ENCODE peak calls at places on chromosome 13, in nine cellular contexts. One of them, this sample, is unnamed.

GRCh38 chr13:37385248-37385647 is 213.3 kb downstream of the POSTN start:
- DNase-seq in MV-4-11: no peak
- DNase-seq in GM10248: no peak
- DNase-seq in T-helper 17 cell: no peak
- DNase-seq in progenitor cell of endocrine pancreas: no peak
- DNase-seq in T1000: no peak
- DNase-seq in sigmoid colon: no peak
- DNase-seq in AG09319: no peak
- DNase-seq in stimulated activated CD8-positive, alpha-beta memory T cell treated with anti-CD3 and anti-CD28 coated beads, Interleukin-4, amount 100 ng/mL, for 1 hour: no peak
- DNase-seq in this sample: no peak

GRCh38 chr13:25116044-25116443 is 20.1 kb downstream of the PABPC3 start:
- DNase-seq in MV-4-11: no peak
- DNase-seq in GM10248: no peak
- DNase-seq in T-helper 17 cell: no peak
- DNase-seq in progenitor cell of endocrine pancreas: no peak
- DNase-seq in T1000: no peak
- DNase-seq in sigmoid colon: no peak
- DNase-seq in AG09319: no peak
- DNase-seq in stimulated activated CD8-positive, alpha-beta memory T cell treated with anti-CD3 and anti-CD28 coated beads, Interleukin-4, amount 100 ng/mL, for 1 hour: no peak
- DNase-seq in this sample: no peak

GRCh38 chr13:109968876-109969577 is 182.6 kb upstream of the IRS2 start:
- DNase-seq in MV-4-11: peak; percentile 78
- DNase-seq in GM10248: no peak
- DNase-seq in T-helper 17 cell: no peak
- DNase-seq in progenitor cell of endocrine pancreas: no peak
- DNase-seq in T1000: no peak
- DNase-seq in sigmoid colon: no peak
- DNase-seq in AG09319: no peak
- DNase-seq in stimulated activated CD8-positive, alpha-beta memory T cell treated with anti-CD3 and anti-CD28 coated beads, Interleukin-4, amount 100 ng/mL, for 1 hour: no peak
- DNase-seq in this sample: no peak

GRCh38 chr13:101309014-101309619 is 107.2 kb downstream of the NALCN start:
- DNase-seq in MV-4-11: no peak
- DNase-seq in GM10248: no peak
- DNase-seq in T-helper 17 cell: no peak
- DNase-seq in progenitor cell of endocrine pancreas: no peak
- DNase-seq in T1000: no peak
- DNase-seq in sigmoid colon: no peak
- DNase-seq in AG09319: peak; percentile 78
- DNase-seq in stimulated activated CD8-positive, alpha-beta memory T cell treated with anti-CD3 and anti-CD28 coated beads, Interleukin-4, amount 100 ng/mL, for 1 hour: no peak
- DNase-seq in this sample: no peak

GRCh38 chr13:50587839-50588373 is 255.6 kb downstream of the DLEU7 start:
- DNase-seq in MV-4-11: no peak
- DNase-seq in GM10248: no peak
- DNase-seq in T-helper 17 cell: no peak
- DNase-seq in progenitor cell of endocrine pancreas: no peak
- DNase-seq in T1000: no peak
- DNase-seq in sigmoid colon: no peak
- DNase-seq in AG09319: no peak
- DNase-seq in stimulated activated CD8-positive, alpha-beta memory T cell treated with anti-CD3 and anti-CD28 coated beads, Interleukin-4, amount 100 ng/mL, for 1 hour: no peak
- DNase-seq in this sample: no peak

GRCh38 chr13:98570929-98571372 is 6.0 kb downstream of the STK24 start:
- DNase-seq in MV-4-11: peak; percentile 74
- DNase-seq in GM10248: peak; percentile 81
- DNase-seq in T-helper 17 cell: no peak
- DNase-seq in progenitor cell of endocrine pancreas: no peak
- DNase-seq in T1000: no peak
- DNase-seq in sigmoid colon: no peak
- DNase-seq in AG09319: no peak
- DNase-seq in stimulated activated CD8-positive, alpha-beta memory T cell treated with anti-CD3 and anti-CD28 coated beads, Interleukin-4, amount 100 ng/mL, for 1 hour: no peak
- DNase-seq in this sample: no peak

GRCh38 chr13:99312493-99312883 is 5.3 kb upstream of the GPR183 start:
- DNase-seq in MV-4-11: peak; percentile 99
- DNase-seq in GM10248: no peak
- DNase-seq in T-helper 17 cell: no peak
- DNase-seq in progenitor cell of endocrine pancreas: no peak
- DNase-seq in T1000: peak; percentile 41
- DNase-seq in sigmoid colon: peak; percentile 93
- DNase-seq in AG09319: peak; percentile 98
- DNase-seq in stimulated activated CD8-positive, alpha-beta memory T cell treated with anti-CD3 and anti-CD28 coated beads, Interleukin-4, amount 100 ng/mL, for 1 hour: no peak
- DNase-seq in this sample: no peak

GRCh38 chr13:36862002-36862706 is 43.1 kb downstream of the RFXAP start:
- DNase-seq in MV-4-11: peak; percentile 53
- DNase-seq in GM10248: no peak
- DNase-seq in T-helper 17 cell: no peak
- DNase-seq in progenitor cell of endocrine pancreas: no peak
- DNase-seq in T1000: no peak
- DNase-seq in sigmoid colon: no peak
- DNase-seq in AG09319: no peak
- DNase-seq in stimulated activated CD8-positive, alpha-beta memory T cell treated with anti-CD3 and anti-CD28 coated beads, Interleukin-4, amount 100 ng/mL, for 1 hour: no peak
- DNase-seq in this sample: no peak

GRCh38 chr13:88729605-88730004 is 1058.4 kb downstream of the SLITRK5 start:
- DNase-seq in MV-4-11: no peak
- DNase-seq in GM10248: no peak
- DNase-seq in T-helper 17 cell: no peak
- DNase-seq in progenitor cell of endocrine pancreas: no peak
- DNase-seq in T1000: no peak
- DNase-seq in sigmoid colon: no peak
- DNase-seq in AG09319: no peak
- DNase-seq in stimulated activated CD8-positive, alpha-beta memory T cell treated with anti-CD3 and anti-CD28 coated beads, Interleukin-4, amount 100 ng/mL, for 1 hour: no peak
- DNase-seq in this sample: no peak

GRCh38 chr13:45333973-45334922 is 6.7 kb downstream of the TPT1 start:
- DNase-seq in MV-4-11: peak; percentile 75
- DNase-seq in GM10248: no peak
- DNase-seq in T-helper 17 cell: no peak
- DNase-seq in progenitor cell of endocrine pancreas: no peak
- DNase-seq in T1000: no peak
- DNase-seq in sigmoid colon: no peak
- DNase-seq in AG09319: no peak
- DNase-seq in stimulated activated CD8-positive, alpha-beta memory T cell treated with anti-CD3 and anti-CD28 coated beads, Interleukin-4, amount 100 ng/mL, for 1 hour: no peak
- DNase-seq in this sample: no peak

GRCh38 chr13:108375772-108376171 is 106.3 kb downstream of the TNFSF13B start:
- DNase-seq in MV-4-11: no peak
- DNase-seq in GM10248: no peak
- DNase-seq in T-helper 17 cell: no peak
- DNase-seq in progenitor cell of endocrine pancreas: no peak
- DNase-seq in T1000: no peak
- DNase-seq in sigmoid colon: no peak
- DNase-seq in AG09319: no peak
- DNase-seq in stimulated activated CD8-positive, alpha-beta memory T cell treated with anti-CD3 and anti-CD28 coated beads, Interleukin-4, amount 100 ng/mL, for 1 hour: no peak
- DNase-seq in this sample: no peak

GRCh38 chr13:59950201-59950730 is 213.5 kb downstream of the DIAPH3 start:
- DNase-seq in MV-4-11: no peak
- DNase-seq in GM10248: no peak
- DNase-seq in T-helper 17 cell: no peak
- DNase-seq in progenitor cell of endocrine pancreas: no peak
- DNase-seq in T1000: no peak
- DNase-seq in sigmoid colon: no peak
- DNase-seq in AG09319: no peak
- DNase-seq in stimulated activated CD8-positive, alpha-beta memory T cell treated with anti-CD3 and anti-CD28 coated beads, Interleukin-4, amount 100 ng/mL, for 1 hour: no peak
- DNase-seq in this sample: no peak

GRCh38 chr13:48783831-48784230 is 130.1 kb downstream of the CYSLTR2 start:
- DNase-seq in MV-4-11: no peak
- DNase-seq in GM10248: no peak
- DNase-seq in T-helper 17 cell: no peak
- DNase-seq in progenitor cell of endocrine pancreas: no peak
- DNase-seq in T1000: no peak
- DNase-seq in sigmoid colon: no peak
- DNase-seq in AG09319: no peak
- DNase-seq in stimulated activated CD8-positive, alpha-beta memory T cell treated with anti-CD3 and anti-CD28 coated beads, Interleukin-4, amount 100 ng/mL, for 1 hour: no peak
- DNase-seq in this sample: no peak

GRCh38 chr13:32737111-32737571 is 150.9 kb downstream of the PDS5B start:
- DNase-seq in MV-4-11: no peak
- DNase-seq in GM10248: peak; percentile 26
- DNase-seq in T-helper 17 cell: no peak
- DNase-seq in progenitor cell of endocrine pancreas: no peak
- DNase-seq in T1000: no peak
- DNase-seq in sigmoid colon: no peak
- DNase-seq in AG09319: no peak
- DNase-seq in stimulated activated CD8-positive, alpha-beta memory T cell treated with anti-CD3 and anti-CD28 coated beads, Interleukin-4, amount 100 ng/mL, for 1 hour: no peak
- DNase-seq in this sample: no peak

GRCh38 chr13:39105110-39105509 is 66.9 kb downstream of the NHLRC3 start:
- DNase-seq in MV-4-11: no peak
- DNase-seq in GM10248: no peak
- DNase-seq in T-helper 17 cell: no peak
- DNase-seq in progenitor cell of endocrine pancreas: no peak
- DNase-seq in T1000: no peak
- DNase-seq in sigmoid colon: no peak
- DNase-seq in AG09319: no peak
- DNase-seq in stimulated activated CD8-positive, alpha-beta memory T cell treated with anti-CD3 and anti-CD28 coated beads, Interleukin-4, amount 100 ng/mL, for 1 hour: no peak
- DNase-seq in this sample: no peak

GRCh38 chr13:21420706-21421105 is 38.4 kb downstream of the ZDHHC20 start:
- DNase-seq in MV-4-11: no peak
- DNase-seq in GM10248: no peak
- DNase-seq in T-helper 17 cell: no peak
- DNase-seq in progenitor cell of endocrine pancreas: no peak
- DNase-seq in T1000: no peak
- DNase-seq in sigmoid colon: no peak
- DNase-seq in AG09319: no peak
- DNase-seq in stimulated activated CD8-positive, alpha-beta memory T cell treated with anti-CD3 and anti-CD28 coated beads, Interleukin-4, amount 100 ng/mL, for 1 hour: no peak
- DNase-seq in this sample: no peak

GRCh38 chr13:30148791-30149190 is 158.6 kb downstream of the KATNAL1 start:
- DNase-seq in MV-4-11: no peak
- DNase-seq in GM10248: no peak
- DNase-seq in T-helper 17 cell: no peak
- DNase-seq in progenitor cell of endocrine pancreas: no peak
- DNase-seq in T1000: no peak
- DNase-seq in sigmoid colon: no peak
- DNase-seq in AG09319: no peak
- DNase-seq in stimulated activated CD8-positive, alpha-beta memory T cell treated with anti-CD3 and anti-CD28 coated beads, Interleukin-4, amount 100 ng/mL, for 1 hour: no peak
- DNase-seq in this sample: no peak

GRCh38 chr13:59823495-59823894 is 340.2 kb downstream of the DIAPH3 start:
- DNase-seq in MV-4-11: no peak
- DNase-seq in GM10248: no peak
- DNase-seq in T-helper 17 cell: no peak
- DNase-seq in progenitor cell of endocrine pancreas: no peak
- DNase-seq in T1000: no peak
- DNase-seq in sigmoid colon: no peak
- DNase-seq in AG09319: no peak
- DNase-seq in stimulated activated CD8-positive, alpha-beta memory T cell treated with anti-CD3 and anti-CD28 coated beads, Interleukin-4, amount 100 ng/mL, for 1 hour: no peak
- DNase-seq in this sample: no peak

GRCh38 chr13:98207411-98207810 is 30.3 kb upstream of the RNF113B start:
- DNase-seq in MV-4-11: no peak
- DNase-seq in GM10248: no peak
- DNase-seq in T-helper 17 cell: no peak
- DNase-seq in progenitor cell of endocrine pancreas: no peak
- DNase-seq in T1000: no peak
- DNase-seq in sigmoid colon: no peak
- DNase-seq in AG09319: no peak
- DNase-seq in stimulated activated CD8-positive, alpha-beta memory T cell treated with anti-CD3 and anti-CD28 coated beads, Interleukin-4, amount 100 ng/mL, for 1 hour: no peak
- DNase-seq in this sample: no peak

GRCh38 chr13:49220035-49220855 is at the start of gene MLNR:
- DNase-seq in MV-4-11: no peak
- DNase-seq in GM10248: peak; percentile 43
- DNase-seq in T-helper 17 cell: peak; percentile 38
- DNase-seq in progenitor cell of endocrine pancreas: peak; percentile 52
- DNase-seq in T1000: no peak
- DNase-seq in sigmoid colon: no peak
- DNase-seq in AG09319: no peak
- DNase-seq in stimulated activated CD8-positive, alpha-beta memory T cell treated with anti-CD3 and anti-CD28 coated beads, Interleukin-4, amount 100 ng/mL, for 1 hour: no peak
- DNase-seq in this sample: no peak

GRCh38 chr13:44388427-44388826 is 14.8 kb downstream of the SERP2 start:
- DNase-seq in MV-4-11: no peak
- DNase-seq in GM10248: no peak
- DNase-seq in T-helper 17 cell: no peak
- DNase-seq in progenitor cell of endocrine pancreas: no peak
- DNase-seq in T1000: no peak
- DNase-seq in sigmoid colon: no peak
- DNase-seq in AG09319: no peak
- DNase-seq in stimulated activated CD8-positive, alpha-beta memory T cell treated with anti-CD3 and anti-CD28 coated beads, Interleukin-4, amount 100 ng/mL, for 1 hour: no peak
- DNase-seq in this sample: no peak

GRCh38 chr13:102392810-102393209 is 9.0 kb downstream of the FGF14 start:
- DNase-seq in MV-4-11: no peak
- DNase-seq in GM10248: no peak
- DNase-seq in T-helper 17 cell: no peak
- DNase-seq in progenitor cell of endocrine pancreas: no peak
- DNase-seq in T1000: no peak
- DNase-seq in sigmoid colon: no peak
- DNase-seq in AG09319: no peak
- DNase-seq in stimulated activated CD8-positive, alpha-beta memory T cell treated with anti-CD3 and anti-CD28 coated beads, Interleukin-4, amount 100 ng/mL, for 1 hour: no peak
- DNase-seq in this sample: no peak

GRCh38 chr13:33109801-33110200 is 93.6 kb downstream of the KL start:
- DNase-seq in MV-4-11: no peak
- DNase-seq in GM10248: peak; percentile 50
- DNase-seq in T-helper 17 cell: no peak
- DNase-seq in progenitor cell of endocrine pancreas: no peak
- DNase-seq in T1000: no peak
- DNase-seq in sigmoid colon: no peak
- DNase-seq in AG09319: no peak
- DNase-seq in stimulated activated CD8-positive, alpha-beta memory T cell treated with anti-CD3 and anti-CD28 coated beads, Interleukin-4, amount 100 ng/mL, for 1 hour: no peak
- DNase-seq in this sample: no peak

GRCh38 chr13:72431981-72432617 is 295.3 kb downstream of the MZT1 start:
- DNase-seq in MV-4-11: no peak
- DNase-seq in GM10248: no peak
- DNase-seq in T-helper 17 cell: no peak
- DNase-seq in progenitor cell of endocrine pancreas: no peak
- DNase-seq in T1000: no peak
- DNase-seq in sigmoid colon: no peak
- DNase-seq in AG09319: no peak
- DNase-seq in stimulated activated CD8-positive, alpha-beta memory T cell treated with anti-CD3 and anti-CD28 coated beads, Interleukin-4, amount 100 ng/mL, for 1 hour: no peak
- DNase-seq in this sample: no peak

GRCh38 chr13:59422646-59423045 is 741.1 kb downstream of the DIAPH3 start:
- DNase-seq in MV-4-11: peak; percentile 20
- DNase-seq in GM10248: no peak
- DNase-seq in T-helper 17 cell: no peak
- DNase-seq in progenitor cell of endocrine pancreas: no peak
- DNase-seq in T1000: no peak
- DNase-seq in sigmoid colon: no peak
- DNase-seq in AG09319: no peak
- DNase-seq in stimulated activated CD8-positive, alpha-beta memory T cell treated with anti-CD3 and anti-CD28 coated beads, Interleukin-4, amount 100 ng/mL, for 1 hour: no peak
- DNase-seq in this sample: no peak

GRCh38 chr13:49606747-49607648 is 21.3 kb upstream of the ARL11 start:
- DNase-seq in MV-4-11: peak; percentile 85
- DNase-seq in GM10248: peak; percentile 77
- DNase-seq in T-helper 17 cell: peak; percentile 64
- DNase-seq in progenitor cell of endocrine pancreas: peak; percentile 51
- DNase-seq in T1000: peak; percentile 47
- DNase-seq in sigmoid colon: peak; percentile 93
- DNase-seq in AG09319: peak; percentile 73
- DNase-seq in stimulated activated CD8-positive, alpha-beta memory T cell treated with anti-CD3 and anti-CD28 coated beads, Interleukin-4, amount 100 ng/mL, for 1 hour: peak; percentile 47
- DNase-seq in this sample: peak; percentile 12

GRCh38 chr13:101660711-101661110 is 208.2 kb downstream of the ITGBL1 start:
- DNase-seq in MV-4-11: no peak
- DNase-seq in GM10248: no peak
- DNase-seq in T-helper 17 cell: no peak
- DNase-seq in progenitor cell of endocrine pancreas: no peak
- DNase-seq in T1000: no peak
- DNase-seq in sigmoid colon: no peak
- DNase-seq in AG09319: no peak
- DNase-seq in stimulated activated CD8-positive, alpha-beta memory T cell treated with anti-CD3 and anti-CD28 coated beads, Interleukin-4, amount 100 ng/mL, for 1 hour: no peak
- DNase-seq in this sample: no peak